ENCODE peak calls at places on chromosomes 7 and 10, in seven cellular contexts. F is lung, P is sigmoid colon, A is GM23248, N is body of pancreas, Q is heart right ventricle, J is kidney. Y is an unnamed sample.

GRCh38 chr10:71821909-71822763 is 28.9 kb downstream of the PSAP start:
- DNase-seq in A (peak; percentile 33), Q (no peak), P (no peak), F (no peak), N (no peak), J (peak; percentile 19), Y (no peak)

GRCh38 chr10:48456361-48456804 is 148.5 kb downstream of the ARHGAP22 start:
- DNase-seq in Q (peak; percentile 55), J (peak; percentile 87), F (peak; percentile 52), A (no peak), N (peak; percentile 31), P (peak; percentile 78), Y (no peak)

GRCh38 chr10:98528166-98528784 is 81.5 kb upstream of the HPS1 start:
- DNase-seq in P (no peak), F (no peak), Q (no peak), J (no peak), A (peak; percentile 77), N (no peak), Y (no peak)

GRCh38 chr7:13262929-13263530 is 575.6 kb downstream of the ARL4A start:
- DNase-seq in N (no peak), F (no peak), J (no peak), P (no peak), A (peak; percentile 63), Q (no peak), Y (no peak)

GRCh38 chr10:13925924-13926435 is 339.2 kb downstream of the PRPF18 start:
- DNase-seq in N (no peak), Q (no peak), P (no peak), A (no peak), J (no peak), F (no peak), Y (no peak)

GRCh38 chr10:78462221-78462620 is 428.6 kb downstream of the RPS24 start:
- DNase-seq in F (no peak), Q (no peak), P (no peak), J (no peak), N (no peak), A (no peak), Y (no peak)

GRCh38 chr10:124611738-124612137 is 132.4 kb downstream of the FAM53B start:
- DNase-seq in P (no peak), J (no peak), Q (no peak), N (no peak), F (no peak), A (no peak), Y (no peak)

GRCh38 chr7:2609001-2609411 is 22.8 kb upstream of the TTYH3 start:
- DNase-seq in N (no peak), J (peak; percentile 61), P (no peak), F (no peak), Q (no peak), A (peak; percentile 31), Y (no peak)

GRCh38 chr10:3692331-3692860 is 92.6 kb downstream of the KLF6 start:
- DNase-seq in F (no peak), A (no peak), N (no peak), Q (no peak), J (no peak), P (no peak), Y (no peak)

GRCh38 chr10:21304608-21305007 is 220.9 kb downstream of the SKIDA1 start:
- DNase-seq in J (no peak), P (no peak), A (no peak), N (no peak), Q (no peak), F (no peak), Y (no peak)

GRCh38 chr7:113086431-113086888 is at the start of gene GPR85:
- DNase-seq in Q (peak; percentile 40), A (peak; percentile 90), N (peak; percentile 61), J (peak; percentile 77), F (no peak), P (peak; percentile 76), Y (no peak)

GRCh38 chr10:359093-359492 is 223.8 kb downstream of the ZMYND11 start:
- DNase-seq in P (no peak), J (no peak), N (no peak), F (no peak), Q (no peak), A (no peak), Y (no peak)

GRCh38 chr10:132096863-132097478 is 31.2 kb downstream of the JAKMIP3 start:
- DNase-seq in A (no peak), F (no peak), N (no peak), P (no peak), J (peak; percentile 51), Q (no peak), Y (no peak)

GRCh38 chr10:5873515-5873995 is 16.1 kb downstream of the ANKRD16 start:
- DNase-seq in N (peak; percentile 70), J (no peak), A (peak; percentile 75), F (peak; percentile 52), P (peak; percentile 72), Q (peak; percentile 72), Y (peak; percentile 71)

GRCh38 chr7:155252958-155253501 is 44.6 kb upstream of the INSIG1 start:
- DNase-seq in P (no peak), Q (no peak), F (no peak), J (no peak), N (peak; percentile 79), A (no peak), Y (no peak)

GRCh38 chr7:148964510-148965267 is 63.6 kb downstream of the PDIA4 start:
- DNase-seq in Q (no peak), J (no peak), F (no peak), P (no peak), A (peak; percentile 10), N (peak; percentile 21), Y (no peak)

GRCh38 chr7:155001756-155002410 is 1.0 kb downstream of the PAXIP1 start:
- DNase-seq in J (no peak), F (no peak), Q (no peak), A (peak; percentile 43), N (no peak), P (no peak), Y (no peak)

GRCh38 chr7:3670898-3671297 is 369.8 kb downstream of the SDK1 start:
- DNase-seq in P (no peak), J (no peak), Q (no peak), A (no peak), N (no peak), F (no peak), Y (no peak)

GRCh38 chr10:93357680-93358079 is 124.5 kb downstream of the MYOF start:
- DNase-seq in A (peak; percentile 62), J (no peak), P (no peak), F (no peak), N (peak; percentile 15), Q (no peak), Y (no peak)

GRCh38 chr7:48040944-48041664 is 5.8 kb downstream of the C7orf57 start:
- DNase-seq in N (no peak), Q (no peak), P (no peak), F (no peak), J (peak; percentile 42), A (peak; percentile 16), Y (no peak)
- H3K27ac ChIP-seq in N (no peak overlapping the region), Q (no peak overlapping the region), P (no peak overlapping the region), F (no peak overlapping the region), J (no peak overlapping the region), A (peak overlapping the region; percentile 72), Y (no peak overlapping the region)

GRCh38 chr7:31413735-31414134 is 73.2 kb upstream of the NEUROD6 start:
- DNase-seq in P (no peak), Q (no peak), A (no peak), J (no peak), N (no peak), F (no peak), Y (no peak)

GRCh38 chr7:31410265-31410664 is 69.7 kb upstream of the NEUROD6 start:
- DNase-seq in F (no peak), A (no peak), J (no peak), N (no peak), Q (no peak), P (no peak), Y (no peak)

GRCh38 chr7:31407277-31407676 is 66.8 kb upstream of the NEUROD6 start:
- DNase-seq in A (no peak), N (no peak), J (no peak), Q (no peak), F (no peak), P (no peak), Y (no peak)

GRCh38 chr7:31408120-31408729 is 67.7 kb upstream of the NEUROD6 start:
- DNase-seq in N (no peak), A (peak; percentile 40), Q (no peak), J (no peak), P (no peak), F (no peak), Y (no peak)
- H3K27ac ChIP-seq in N (no peak overlapping the region), A (no peak overlapping the region), Q (no peak overlapping the region), J (no peak overlapping the region), P (no peak overlapping the region), F (no peak overlapping the region), Y (no peak overlapping the region)

GRCh38 chr7:36811807-36812206 is 87.5 kb upstream of the AOAH start:
- DNase-seq in F (no peak), J (no peak), N (no peak), A (no peak), P (no peak), Q (no peak), Y (no peak)
- H3K27ac ChIP-seq in F (no peak overlapping the region), J (no peak overlapping the region), N (no peak overlapping the region), A (no peak overlapping the region), P (no peak overlapping the region), Q (no peak overlapping the region), Y (no peak overlapping the region)

GRCh38 chr10:22633528-22633927 is 80.8 kb downstream of the PIP4K2A start:
- DNase-seq in P (no peak), N (no peak), A (no peak), J (peak; percentile 25), F (no peak), Q (no peak), Y (no peak)

GRCh38 chr10:22635650-22636049 is 78.7 kb downstream of the PIP4K2A start:
- DNase-seq in Q (no peak), P (no peak), J (no peak), F (no peak), A (no peak), N (no peak), Y (no peak)

GRCh38 chr10:22633106-22633505 is 81.3 kb downstream of the PIP4K2A start:
- DNase-seq in P (no peak), J (no peak), Q (no peak), A (no peak), N (no peak), F (no peak), Y (no peak)

GRCh38 chr10:22634093-22634492 is 80.3 kb downstream of the PIP4K2A start:
- DNase-seq in Q (no peak), A (no peak), F (no peak), N (no peak), J (no peak), P (no peak), Y (no peak)

DNA sequence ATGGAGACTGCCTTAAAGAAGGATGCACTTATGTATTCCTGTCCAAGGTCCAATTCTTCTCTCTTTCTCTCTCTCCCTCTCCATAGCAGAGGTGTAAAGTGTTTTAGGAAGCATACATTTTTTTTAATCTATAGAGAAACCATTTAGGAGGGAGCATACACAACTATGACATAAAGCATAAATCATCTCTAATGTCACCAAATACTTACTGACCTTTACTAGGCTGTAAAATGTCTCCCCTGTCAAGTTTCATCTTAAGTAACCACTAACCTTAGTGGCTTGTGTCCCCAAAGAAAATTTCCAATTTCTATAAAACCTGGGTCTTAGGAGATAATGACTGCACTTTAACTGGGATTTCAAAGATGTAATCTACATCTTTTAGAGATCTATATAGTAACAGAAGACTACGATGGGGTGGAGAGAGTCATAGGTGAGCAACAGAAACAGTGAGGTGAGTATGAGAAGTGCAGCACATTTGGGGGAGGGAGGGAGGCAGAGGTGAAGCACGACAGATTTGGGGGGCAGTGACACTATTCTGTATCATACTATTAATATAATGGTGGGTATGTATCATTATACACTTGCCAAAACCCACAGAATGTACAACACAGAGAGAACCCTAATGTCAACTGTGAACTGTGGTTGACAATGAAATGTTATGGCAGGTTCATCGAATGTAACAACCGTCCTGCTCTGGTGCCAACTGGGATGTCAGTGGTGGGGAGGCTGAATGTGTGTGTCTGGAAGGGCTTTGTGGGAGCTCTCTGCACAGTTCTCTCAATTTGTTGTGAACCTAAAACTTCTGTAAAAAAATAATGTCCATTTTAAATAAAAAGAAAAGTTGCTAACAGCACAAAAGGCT is 79.5 kb downstream of the PIP4K2A start:
- DNase-seq in P (no peak), J (no peak), F (no peak), N (no peak), Q (no peak), A (no peak), Y (no peak)
- H3K27ac ChIP-seq in P (no peak overlapping the region), J (no peak overlapping the region), F (no peak overlapping the region), N (no peak overlapping the region), Q (no peak overlapping the region), A (no peak overlapping the region), Y (peak overlapping the region; percentile 94)

Y was measured in substantia nigra.